ENCODE peak calls at places on chromosomes 3 and 15, in eight cellular contexts. Q is cardiac muscle cell, U is right atrium auricular region, C is PC-9, Y is PC-3, W is tibial nerve, I is tibial artery, T is heart right ventricle. X is an unnamed sample.

GRCh38 chr3:14451844-14452533 is 49.6 kb downstream of the SLC6A6 start:
- DNase-seq in Q (peak; percentile 90), U (peak; percentile 78), C (no peak), Y (peak; percentile 77), W (peak; percentile 70), I (peak; percentile 90), T (peak; percentile 37), X (no peak)

GRCh38 chr15:84702961-84703482 is 12.9 kb downstream of the SEC11A start:
- DNase-seq in Q (peak; percentile 91), U (peak; percentile 69), C (no peak), Y (no peak), W (no peak), I (peak; percentile 74), T (peak; percentile 17), X (no peak)

GRCh38 chr15:95845862-95846515 is 484.5 kb upstream of the NR2F2 start:
- DNase-seq in Q (no peak), U (no peak), C (no peak), Y (no peak), W (peak; percentile 28), I (no peak), T (peak; percentile 67), X (no peak)

GRCh38 chr3:139388961-139389551 is 391 bp downstream of the COPB2 start:
- DNase-seq in Q (peak; percentile 14), U (no peak), C (no peak), Y (no peak), W (no peak), I (no peak), T (no peak), X (no peak)

GRCh38 chr3:179957264-179957845 is 79.4 kb downstream of the PEX5L start:
- DNase-seq in Q (no peak), U (no peak), C (no peak), Y (no peak), W (no peak), I (no peak), T (no peak), X (no peak)

GRCh38 chr3:129077222-129077621 is 16.6 kb downstream of the GP9 start:
- DNase-seq in Q (no peak), U (no peak), C (no peak), Y (peak; percentile 23), W (no peak), I (no peak), T (no peak), X (no peak)

GRCh38 chr3:8539419-8539818 is 37.8 kb downstream of the LMCD1 start:
- DNase-seq in Q (peak; percentile 51), U (no peak), C (no peak), Y (peak; percentile 56), W (no peak), I (no peak), T (no peak), X (no peak)

GRCh38 chr3:130779031-130779430 is 32.4 kb upstream of the PIK3R4 start:
- DNase-seq in Q (no peak), U (no peak), C (no peak), Y (no peak), W (no peak), I (no peak), T (no peak), X (no peak)

GRCh38 chr3:23487015-23487414 is 283.9 kb downstream of the UBE2E2 start:
- DNase-seq in Q (no peak), U (no peak), C (no peak), Y (no peak), W (no peak), I (no peak), T (no peak), X (no peak)

GRCh38 chr3:195150194-195151118 is 120.5 kb downstream of the XXYLT1 start:
- DNase-seq in Q (peak; percentile 93), U (peak; percentile 82), C (peak; percentile 48), Y (peak; percentile 78), W (no peak), I (peak; percentile 55), T (peak; percentile 72), X (no peak)

GRCh38 chr15:39942753-39943150 is 8.8 kb downstream of the EIF2AK4 start:
- DNase-seq in Q (no peak), U (no peak), C (no peak), Y (no peak), W (no peak), I (no peak), T (no peak), X (no peak)

GRCh38 chr3:89067736-89068135 is 39.7 kb upstream of the EPHA3 start:
- DNase-seq in Q (no peak), U (no peak), C (no peak), Y (no peak), W (no peak), I (no peak), T (no peak), X (no peak)

GRCh38 chr3:32340639-32341365 is 50.9 kb upstream of the CMTM7 start:
- DNase-seq in Q (no peak), U (no peak), C (no peak), Y (peak; percentile 34), W (no peak), I (no peak), T (no peak), X (no peak)

GRCh38 chr15:68487087-68487843 is 55.3 kb upstream of the ITGA11 start:
- DNase-seq in Q (peak; percentile 27), U (no peak), C (no peak), Y (no peak), W (no peak), I (peak; percentile 76), T (no peak), X (no peak)

GRCh38 chr3:185916042-185916833 is 21.6 kb downstream of the TRA2B start:
- DNase-seq in Q (no peak), U (no peak), C (no peak), Y (no peak), W (no peak), I (no peak), T (no peak), X (no peak)

GRCh38 chr15:95825198-95825597 is 505.3 kb upstream of the NR2F2 start:
- DNase-seq in Q (no peak), U (no peak), C (no peak), Y (no peak), W (no peak), I (no peak), T (no peak), X (no peak)

GRCh38 chr3:197239857-197240256 is 58.6 kb downstream of the DLG1 start:
- DNase-seq in Q (peak; percentile 18), U (no peak), C (no peak), Y (no peak), W (no peak), I (no peak), T (no peak), X (no peak)

GRCh38 chr15:90142216-90143175 is 40.2 kb upstream of the IDH2 start:
- DNase-seq in Q (no peak), U (no peak), C (no peak), Y (no peak), W (no peak), I (no peak), T (no peak), X (no peak)

GRCh38 chr3:194995334-194995733 is 275.6 kb downstream of the XXYLT1 start:
- DNase-seq in Q (no peak), U (no peak), C (no peak), Y (no peak), W (no peak), I (no peak), T (no peak), X (no peak)

GRCh38 chr3:127393131-127393820 is 105.4 kb upstream of the PRR20G start:
- DNase-seq in Q (no peak), U (no peak), C (no peak), Y (no peak), W (no peak), I (no peak), T (no peak), X (no peak)

GRCh38 chr15:77021088-77021481 is 26.2 kb downstream of the PSTPIP1 start:
- DNase-seq in Q (no peak), U (no peak), C (no peak), Y (no peak), W (no peak), I (no peak), T (no peak), X (no peak)

GRCh38 chr3:194328080-194328571 is 23.0 kb downstream of the CPN2 start:
- DNase-seq in Q (peak; percentile 54), U (no peak), C (peak; percentile 68), Y (peak; percentile 71), W (no peak), I (no peak), T (no peak), X (no peak)

GRCh38 chr3:152874896-152875749 is 40.2 kb downstream of the P2RY1 start:
- DNase-seq in Q (no peak), U (no peak), C (no peak), Y (peak; percentile 41), W (no peak), I (no peak), T (no peak), X (no peak)
- H3K4me3 ChIP-seq in Q (no peak overlapping the region), U (no peak overlapping the region), C (no peak overlapping the region), Y (no peak overlapping the region), W (no peak overlapping the region), I (no peak overlapping the region), T (no peak overlapping the region), X (no peak overlapping the region)

GRCh38 chr15:57503051-57503702 is 88.5 kb upstream of the MYZAP start:
- DNase-seq in Q (no peak), U (no peak), C (no peak), Y (no peak), W (no peak), I (no peak), T (no peak), X (no peak)
- TF ChIP-seq CTCF in Q (no peak), U (no peak), C (no peak), Y (peak; percentile 24), W (no peak), I (no peak), T (peak; percentile 9), X (no peak)

DNA sequence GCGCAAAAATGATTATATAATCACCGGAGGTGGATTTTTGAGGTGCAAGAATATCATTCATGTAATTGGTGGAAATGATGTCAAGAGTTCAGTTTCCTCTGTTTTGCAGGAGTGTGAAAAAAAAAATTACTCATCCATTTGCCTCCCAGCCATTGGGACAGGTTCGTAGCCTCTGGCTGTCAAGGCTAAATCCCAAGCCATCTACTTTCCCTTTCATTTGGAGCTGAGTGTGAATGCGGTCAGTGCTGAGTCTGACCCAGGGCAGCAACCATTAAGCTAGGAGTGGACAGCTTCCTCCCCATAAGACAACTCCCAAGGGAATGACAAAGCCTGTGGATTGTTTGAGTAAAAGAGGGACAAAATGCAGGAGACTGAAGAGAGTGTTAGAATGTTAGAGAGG is 33.6 kb downstream of the PARP14 start:
- DNase-seq in Q (no peak), U (no peak), C (no peak), Y (no peak), W (no peak), I (no peak), T (no peak), X (no peak)
- H3K36me3 ChIP-seq in Q (no peaks in the 10 kb centered on the region), U (peaks cover 52% of the 10 kb centered on the region), C (peaks cover 14% of the 10 kb centered on the region), Y (peaks cover 14% of the 10 kb centered on the region), W (no peaks in the 10 kb centered on the region), I (peaks cover 31% of the 10 kb centered on the region), T (no peaks in the 10 kb centered on the region), X (peaks cover 29% of the 10 kb centered on the region)

DNA sequence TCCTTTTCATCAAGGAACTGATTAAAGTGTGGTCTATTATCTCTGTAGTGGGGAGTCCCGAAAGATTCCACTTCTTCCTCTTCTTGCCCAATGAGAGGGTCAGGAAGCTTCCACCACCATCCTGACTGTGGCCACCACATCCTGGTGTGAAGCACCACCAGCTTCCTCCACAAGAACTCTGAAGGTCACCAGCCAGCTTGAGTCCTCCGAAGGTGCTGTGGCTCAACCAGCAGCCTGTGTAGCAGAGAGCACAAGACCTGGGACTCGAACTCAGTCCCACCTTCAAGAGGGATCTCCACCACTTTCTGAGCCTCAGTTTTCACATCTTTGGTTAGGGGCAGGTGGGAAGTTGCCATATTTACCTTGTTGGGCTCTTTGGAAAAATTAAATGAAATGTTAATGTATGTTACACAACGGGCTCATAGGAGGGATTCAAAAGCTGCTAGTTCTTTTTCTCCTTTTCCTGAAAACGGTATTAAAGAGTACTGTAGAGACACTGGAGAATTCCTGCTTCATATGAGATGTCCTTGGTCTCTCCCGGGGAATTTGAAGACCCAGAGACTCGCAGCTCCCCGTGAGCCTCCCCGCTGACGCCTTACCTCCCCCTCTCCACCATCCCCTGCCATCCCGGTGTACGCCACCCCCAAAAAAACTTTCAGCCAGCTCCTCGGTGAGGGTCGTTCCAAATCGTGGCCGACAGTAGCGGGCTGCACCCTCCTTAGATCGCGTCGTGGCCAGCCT is 816 bp upstream of the ACAN start:
- DNase-seq in Q (no peak), U (no peak), C (no peak), Y (no peak), W (no peak), I (no peak), T (no peak), X (no peak)
- H3K4me3 ChIP-seq in Q (peak overlapping the region; percentile 56), U (no peak overlapping the region), C (no peak overlapping the region), Y (no peak overlapping the region), W (no peak overlapping the region), I (peak overlapping the region; percentile 68), T (no peak overlapping the region), X (no peak overlapping the region)